ENCODE peak calls at places on chromosomes 7 and 10, in four cellular contexts. L is SK-N-SH, Z is breast epithelium, K is BE2C. T is an unnamed sample.

GRCh38 chr7:50649259-50649885 is 84.2 kb upstream of the DDC start:
- DNase-seq in L (no peak), Z (no peak), K (no peak), T (peak; percentile 6)

GRCh38 chr7:56040691-56041090 is 10.6 kb downstream of the PSPH start:
- DNase-seq in L (no peak), Z (no peak), K (no peak), T (no peak)

GRCh38 chr10:35561670-35562069 is 43.5 kb upstream of the GJD4 start:
- DNase-seq in L (no peak), Z (no peak), K (no peak), T (peak; percentile 80)

GRCh38 chr10:129888784-129889616 is 75.1 kb downstream of the EBF3 start:
- DNase-seq in L (peak; percentile 89), Z (no peak), K (peak; percentile 82), T (no peak)

GRCh38 chr7:98788921-98789320 is 80.9 kb downstream of the TMEM130 start:
- DNase-seq in L (no peak), Z (no peak), K (no peak), T (no peak)

GRCh38 chr10:35635576-35635975 is 6.5 kb downstream of the FZD8 start:
- DNase-seq in L (peak; percentile 65), Z (no peak), K (peak; percentile 39), T (no peak)

GRCh38 chr10:95229724-95230627 is 35.9 kb downstream of the ACSM6 start:
- DNase-seq in L (no peak), Z (no peak), K (no peak), T (no peak)

GRCh38 chr10:33332183-33333031 is 2.1 kb downstream of the NRP1 start:
- DNase-seq in L (no peak), Z (no peak), K (peak; percentile 32), T (no peak)

GRCh38 chr10:131737543-131738395 is 163.0 kb upstream of the PPP2R2D start:
- DNase-seq in L (peak; percentile 8), Z (peak; percentile 38), K (no peak), T (peak; percentile 68)

GRCh38 chr10:64430690-64431323 is 909.6 kb downstream of the REEP3 start:
- DNase-seq in L (peak; percentile 6), Z (no peak), K (peak; percentile 51), T (no peak)

GRCh38 chr7:33710608-33711007 is 194.7 kb upstream of the BMPER start:
- DNase-seq in L (no peak), Z (no peak), K (no peak), T (no peak)

GRCh38 chr7:143361552-143362125 is 874 bp downstream of the FAM131B start:
- DNase-seq in L (no peak), Z (no peak), K (no peak), T (no peak)

GRCh38 chr10:49023752-49024151 is 84.1 kb upstream of the LRRC18 start:
- DNase-seq in L (no peak), Z (no peak), K (no peak), T (no peak)
- H3K4me3 ChIP-seq in L (no peak overlapping the region), Z (no peak overlapping the region), K (no peak overlapping the region), T (no peak overlapping the region)

DNA sequence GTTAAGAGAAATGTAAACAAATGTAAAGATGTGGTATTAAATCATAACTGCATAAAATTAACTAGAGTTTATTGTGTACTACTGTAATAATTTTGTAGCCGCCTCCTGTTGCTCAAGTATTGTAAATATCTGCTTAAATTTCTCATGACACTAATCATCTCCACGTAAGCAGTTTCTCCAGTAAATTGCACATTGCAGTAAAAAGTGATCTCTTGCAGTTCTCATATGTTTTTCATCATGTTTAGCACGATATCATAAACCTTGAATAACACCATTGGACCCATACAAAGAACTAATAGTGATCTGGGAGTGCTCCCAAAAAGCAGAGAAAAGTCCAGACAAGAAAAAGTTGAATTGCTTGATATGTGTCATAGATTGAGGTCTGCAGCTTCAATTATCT is 15.4 kb downstream of the LIPA start:
- DNase-seq in L (no peak), Z (no peak), K (no peak), T (no peak)
- H3K4me3 ChIP-seq in L (no peak overlapping the region), Z (no peak overlapping the region), K (no peak overlapping the region), T (no peak overlapping the region)

DNA sequence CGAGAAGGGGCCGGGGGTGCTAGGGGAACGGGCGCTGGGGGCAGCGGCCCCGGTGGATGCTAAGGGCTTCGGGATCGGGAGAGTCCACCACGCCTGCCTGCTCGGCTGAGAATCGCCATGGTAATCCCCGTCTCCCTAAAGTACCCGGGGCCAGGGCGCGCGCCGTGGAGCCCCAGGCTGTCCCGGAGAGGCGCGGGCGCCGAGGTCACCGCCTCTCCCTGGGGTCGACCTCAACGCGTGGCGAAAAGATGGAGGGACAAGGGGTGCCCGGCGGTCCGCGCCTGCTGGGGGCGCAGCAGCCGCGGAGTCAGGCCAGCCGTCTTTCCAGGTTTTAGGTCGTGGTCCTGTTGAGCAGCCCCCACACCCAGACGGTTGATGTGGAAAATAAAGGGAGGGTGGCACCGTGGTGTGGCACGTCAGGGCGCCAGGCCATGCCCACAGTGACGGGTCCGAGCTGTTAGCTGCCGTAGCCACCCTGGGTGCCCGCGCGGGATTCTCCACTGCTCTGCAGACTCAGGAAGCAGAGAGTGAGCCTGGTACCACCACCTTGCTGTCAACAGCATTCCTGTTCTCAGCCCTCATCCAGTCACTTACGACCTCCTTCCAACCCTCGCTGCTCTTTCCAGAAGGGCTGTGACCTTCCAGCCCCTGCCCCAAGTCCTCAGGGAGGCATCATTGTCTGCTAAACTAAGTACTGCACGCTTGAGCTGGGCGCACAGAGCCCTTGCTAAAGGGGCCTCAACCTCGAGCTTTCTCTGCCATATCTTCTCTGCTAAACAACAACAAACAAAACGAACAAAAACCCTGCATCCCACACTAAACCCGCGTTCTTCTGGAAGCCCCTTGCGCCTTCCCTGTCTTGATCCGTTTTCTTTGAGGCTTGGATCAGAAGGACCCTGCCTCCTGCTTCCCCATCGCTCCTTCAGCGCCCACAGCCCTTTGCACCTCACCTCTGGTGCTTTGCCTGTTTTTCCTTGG is 666 bp downstream of the SMKR1 start:
- DNase-seq in L (peak; percentile 90), Z (no peak), K (no peak), T (no peak)
- H3K4me3 ChIP-seq in L (peak overlapping the region; percentile 54), Z (peak overlapping the region; percentile 48), K (peak overlapping the region; percentile 62), T (peak overlapping the region; percentile 44)

DNA sequence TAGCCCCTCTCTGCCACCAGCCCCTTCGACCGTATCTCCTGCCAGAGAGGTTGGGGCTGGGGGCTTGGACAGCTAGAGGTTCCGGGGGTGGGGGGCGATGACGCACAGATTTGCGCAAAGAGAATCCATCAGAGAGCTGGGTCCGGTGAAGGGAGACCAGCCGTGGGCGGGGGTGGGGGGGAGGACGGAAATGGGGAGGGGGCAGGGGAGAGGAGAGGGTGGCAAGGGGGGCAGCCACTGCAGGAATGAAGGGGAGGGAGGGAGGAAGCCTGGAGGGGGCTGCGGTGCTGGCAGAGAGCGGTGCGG is 1.2 kb upstream of the VGF start:
- DNase-seq in L (peak; percentile 79), Z (no peak), K (no peak), T (no peak)
- H3K4me3 ChIP-seq in L (peak overlapping the region; percentile 56), Z (no peak overlapping the region), K (peak overlapping the region; percentile 97), T (no peak overlapping the region)

DNA sequence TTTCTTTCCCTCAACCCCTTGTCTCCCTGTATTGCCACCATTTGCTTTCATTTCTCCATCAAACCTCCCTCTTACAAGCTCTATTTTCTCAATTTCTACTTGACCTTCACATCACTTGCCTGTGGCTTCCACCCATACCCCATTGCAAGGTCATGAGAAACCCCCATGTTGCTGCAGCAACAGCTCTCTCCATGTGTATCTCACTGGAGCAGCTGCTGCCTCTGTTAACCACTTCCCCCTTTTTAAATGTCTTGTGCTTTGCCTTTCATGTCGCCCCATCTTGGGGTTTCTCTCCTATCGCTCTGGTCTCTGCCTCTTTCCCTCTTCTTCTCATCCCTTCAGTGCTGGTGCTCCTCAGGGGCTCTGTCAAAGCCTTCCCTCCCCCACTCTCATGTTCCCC is 148.8 kb downstream of the CHN2 start:
- DNase-seq in L (no peak), Z (no peak), K (no peak), T (no peak)
- H3K4me3 ChIP-seq in L (no peak overlapping the region), Z (no peak overlapping the region), K (no peak overlapping the region), T (no peak overlapping the region)

DNA sequence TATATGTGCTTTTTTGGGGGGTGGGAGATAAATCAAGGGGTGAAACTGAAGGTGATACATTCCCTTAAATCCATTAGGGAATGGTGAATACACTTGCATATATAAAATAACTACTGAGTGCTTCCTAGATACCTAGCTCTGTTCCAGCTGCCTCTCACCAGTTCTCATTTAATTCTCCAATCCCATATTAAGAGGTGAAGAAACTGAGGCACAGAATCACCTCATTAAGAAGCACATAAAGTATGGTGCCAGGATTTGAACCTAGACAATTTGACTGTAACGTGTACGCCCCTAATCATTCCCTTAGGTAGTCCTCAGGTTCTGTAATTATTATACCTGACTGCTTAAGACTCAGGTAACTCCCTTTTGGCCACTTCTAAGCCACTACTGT is 1.5 kb upstream of the SFR1 start:
- DNase-seq in L (no peak), Z (no peak), K (no peak), T (no peak)
- H3K4me3 ChIP-seq in L (peak overlapping the region; percentile 78), Z (peak overlapping the region; percentile 69), K (peak overlapping the region; percentile 83), T (no peak overlapping the region)

GRCh38 chr10:42491001-42491592 is 147.3 kb downstream of the ZNF33B start:
- DNase-seq in L (no peak), Z (no peak), K (no peak), T (no peak)

GRCh38 chr10:42490368-42490767 is 148.0 kb downstream of the ZNF33B start:
- DNase-seq in L (no peak), Z (no peak), K (no peak), T (no peak)

GRCh38 chr10:42491801-42492200 is 146.6 kb downstream of the ZNF33B start:
- DNase-seq in L (no peak), Z (no peak), K (no peak), T (no peak)

DNA sequence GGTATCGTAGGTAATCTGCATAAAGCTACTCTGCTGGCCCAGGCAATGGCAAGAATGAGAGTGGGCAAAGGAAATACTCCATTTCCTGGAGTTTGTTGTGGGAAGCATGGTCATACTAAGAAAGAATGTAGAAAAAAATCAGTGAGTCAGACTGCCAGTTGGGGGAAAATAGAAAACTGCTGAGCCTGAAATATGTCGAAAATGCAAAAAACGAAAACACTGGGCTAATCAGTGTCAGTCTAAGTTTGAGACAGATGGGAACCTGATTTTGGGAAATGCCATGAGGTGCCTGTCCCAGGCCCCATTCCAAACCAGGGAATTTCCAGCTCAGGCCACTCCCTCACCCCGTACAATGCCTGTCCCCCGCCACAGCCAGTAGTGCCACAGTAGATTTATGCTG is 150.0 kb downstream of the ZNF33B start:
- DNase-seq in L (no peak), Z (no peak), K (no peak), T (no peak)
- H3K4me3 ChIP-seq in L (peak overlapping the region; percentile 17), Z (no peak overlapping the region), K (no peak overlapping the region), T (no peak overlapping the region)

T was measured in lower leg skin.